ENCODE peak calls at places on chromosomes 12 and 14, in ten cellular contexts. H, M, S, V, I, K, B, J, P and F are unnamed samples.
A peak's percentile ranks its signal among the peaks of the same experiment; 100 is the strongest.

GRCh38 chr14:99726538-99727095 is 42.5 kb downstream of the CYP46A1 start:
- DNase-seq in H (no peak), M (no peak), S (no peak), V (no peak), I (no peak), K (peak; percentile 18), B (no peak), J (no peak), P (no peak), F (peak; percentile 38)

GRCh38 chr12:20426191-20426590 is 57.9 kb downstream of the PDE3A start:
- DNase-seq in H (no peak), M (no peak), S (no peak), V (no peak), I (no peak), K (no peak), B (no peak), J (no peak), P (no peak), F (no peak)

GRCh38 chr12:66144796-66145754 is 14.5 kb upstream of the LLPH start:
- DNase-seq in H (no peak), M (no peak), S (peak; percentile 72), V (no peak), I (no peak), K (peak; percentile 46), B (no peak), J (peak; percentile 40), P (peak; percentile 43), F (peak; percentile 62)

GRCh38 chr14:74697543-74697942 is 15.3 kb downstream of the AREL1 start:
- DNase-seq in H (no peak), M (no peak), S (no peak), V (no peak), I (no peak), K (no peak), B (no peak), J (no peak), P (no peak), F (peak; percentile 76)

GRCh38 chr14:90114554-90114953 is 52.8 kb downstream of the KCNK13 start:
- DNase-seq in H (no peak), M (no peak), S (no peak), V (no peak), I (no peak), K (no peak), B (no peak), J (no peak), P (peak; percentile 15), F (no peak)

GRCh38 chr12:53483225-53483978 is 15.9 kb downstream of the MAP3K12 start:
- DNase-seq in H (no peak), M (no peak), S (no peak), V (no peak), I (no peak), K (no peak), B (no peak), J (no peak), P (no peak), F (peak; percentile 3)

GRCh38 chr12:45034861-45035265 is 16.0 kb downstream of the DBX2 start:
- DNase-seq in H (no peak), M (no peak), S (no peak), V (no peak), I (no peak), K (no peak), B (peak; percentile 12), J (peak; percentile 59), P (no peak), F (no peak)

GRCh38 chr12:111597731-111598636 is 1.1 kb downstream of the ATXN2 start:
- DNase-seq in H (peak; percentile 53), M (peak; percentile 49), S (no peak), V (no peak), I (peak; percentile 2), K (peak; percentile 68), B (peak; percentile 37), J (peak; percentile 66), P (peak; percentile 57), F (peak; percentile 94)

GRCh38 chr12:51082561-51083139 is 746 bp downstream of the CSRNP2 start:
- DNase-seq in H (peak; percentile 38), M (no peak), S (no peak), V (no peak), I (no peak), K (no peak), B (no peak), J (peak; percentile 49), P (peak; percentile 40), F (no peak)

GRCh38 chr12:128920468-128920867 is 67.2 kb downstream of the GLT1D1 start:
- DNase-seq in H (no peak), M (no peak), S (no peak), V (no peak), I (no peak), K (no peak), B (no peak), J (peak; percentile 82), P (no peak), F (no peak)

GRCh38 chr14:74612346-74613021 is 447 bp upstream of the LTBP2 start:
- DNase-seq in H (peak; percentile 75), M (peak; percentile 85), S (no peak), V (peak; percentile 60), I (peak; percentile 69), K (peak; percentile 97), B (peak; percentile 77), J (peak; percentile 68), P (peak; percentile 74), F (peak; percentile 98)

GRCh38 chr12:117216686-117217085 is 26.4 kb upstream of the FBXO21 start:
- DNase-seq in H (no peak), M (no peak), S (no peak), V (no peak), I (no peak), K (no peak), B (no peak), J (no peak), P (no peak), F (no peak)

GRCh38 chr14:91123201-91123600 is 9.3 kb downstream of the DGLUCY start:
- DNase-seq in H (no peak), M (no peak), S (no peak), V (no peak), I (no peak), K (no peak), B (no peak), J (no peak), P (no peak), F (no peak)

GRCh38 chr14:23530360-23531055 is 21.1 kb downstream of the ZFHX2 start:
- DNase-seq in H (no peak), M (no peak), S (no peak), V (no peak), I (no peak), K (no peak), B (no peak), J (no peak), P (no peak), F (peak; percentile 60)

GRCh38 chr12:10395390-10395998 is 5.7 kb upstream of the KLRK1 start:
- DNase-seq in H (no peak), M (no peak), S (no peak), V (no peak), I (no peak), K (no peak), B (no peak), J (peak; percentile 25), P (peak; percentile 52), F (peak; percentile 78)

GRCh38 chr14:20487402-20487742 is 18.0 kb upstream of the RNASE10 start:
- DNase-seq in H (no peak), M (no peak), S (no peak), V (no peak), I (no peak), K (no peak), B (no peak), J (no peak), P (no peak), F (no peak)

GRCh38 chr14:94888108-94888507 is 118.2 kb upstream of the GSC start:
- DNase-seq in H (no peak), M (no peak), S (no peak), V (no peak), I (no peak), K (no peak), B (no peak), J (no peak), P (no peak), F (no peak)

GRCh38 chr12:4580165-4580773 is 18.3 kb downstream of the DYRK4 start:
- DNase-seq in H (no peak), M (no peak), S (no peak), V (no peak), I (no peak), K (no peak), B (no peak), J (no peak), P (no peak), F (no peak)

GRCh38 chr14:69652942-69653680 is 41.7 kb downstream of the SUSD6 start:
- DNase-seq in H (no peak), M (peak; percentile 36), S (no peak), V (no peak), I (no peak), K (no peak), B (no peak), J (peak; percentile 74), P (no peak), F (peak; percentile 18)

GRCh38 chr12:99523853-99524252 is 123.7 kb upstream of the GARIN6 start:
- DNase-seq in H (no peak), M (no peak), S (no peak), V (no peak), I (no peak), K (no peak), B (no peak), J (no peak), P (no peak), F (no peak)

GRCh38 chr12:44405267-44405666 is 470.8 kb downstream of the NELL2 start:
- DNase-seq in H (no peak), M (no peak), S (no peak), V (no peak), I (no peak), K (no peak), B (no peak), J (no peak), P (no peak), F (no peak)

GRCh38 chr14:105855893-105856675 is 329.7 kb downstream of the TMEM121 start:
- DNase-seq in H (no peak), M (no peak), S (no peak), V (no peak), I (no peak), K (peak; percentile 16), B (no peak), J (no peak), P (no peak), F (no peak)

GRCh38 chr12:120234643-120235368 is 30.7 kb downstream of the PXN start:
- DNase-seq in H (peak; percentile 74), M (no peak), S (no peak), V (no peak), I (no peak), K (peak; percentile 78), B (peak; percentile 44), J (peak; percentile 87), P (peak; percentile 58), F (peak; percentile 95)

GRCh38 chr12:51748235-51748634 is 100.3 kb downstream of the FIGNL2 start:
- DNase-seq in H (no peak), M (no peak), S (no peak), V (no peak), I (no peak), K (no peak), B (no peak), J (no peak), P (no peak), F (no peak)

GRCh38 chr12:119578112-119578511 is 15.5 kb upstream of the TMEM233 start:
- DNase-seq in H (no peak), M (no peak), S (no peak), V (no peak), I (no peak), K (no peak), B (no peak), J (peak; percentile 60), P (no peak), F (no peak)

GRCh38 chr12:6547987-6548386 is 7.9 kb downstream of the IFFO1 start:
- DNase-seq in H (no peak), M (no peak), S (no peak), V (no peak), I (no peak), K (no peak), B (no peak), J (no peak), P (no peak), F (peak; percentile 95)

GRCh38 chr14:37668646-37669045 is 73.2 kb downstream of the TTC6 start:
- DNase-seq in H (no peak), M (no peak), S (no peak), V (no peak), I (no peak), K (no peak), B (no peak), J (no peak), P (no peak), F (no peak)

GRCh38 chr12:125292700-125293099 is 227.5 kb downstream of the AACS start:
- DNase-seq in H (no peak), M (no peak), S (no peak), V (no peak), I (no peak), K (no peak), B (no peak), J (no peak), P (no peak), F (no peak)